ENCODE peak calls at places on chromosomes 16 and 17, in four cellular contexts. M is GM06990, I is esophagus muscularis mucosa, V is dorsolateral prefrontal cortex. F is an unnamed sample.

GRCh38 chr16:30731411-30731810 is 16.8 kb upstream of the PHKG2 start:
- DNase-seq in M (no peak), I (no peak), V (no peak), F (no peak)

GRCh38 chr17:62631086-62631935 is 3.8 kb downstream of the MRC2 start:
- DNase-seq in M (no peak), I (no peak), V (no peak), F (no peak)

GRCh38 chr17:29546085-29546484 is 20.8 kb downstream of the ABHD15 start:
- DNase-seq in M (no peak), I (no peak), V (no peak), F (no peak)

GRCh38 chr16:72091217-72091616 is 2.2 kb downstream of the TXNL4B start:
- DNase-seq in M (no peak), I (no peak), V (no peak), F (no peak)

GRCh38 chr17:56593073-56593740 is at the start of gene NOG:
- DNase-seq in M (no peak), I (no peak), V (peak; percentile 51), F (no peak)

GRCh38 chr16:6496996-6497395 is 835.6 kb upstream of the RBFOX1 start:
- DNase-seq in M (no peak), I (no peak), V (no peak), F (no peak)

GRCh38 chr16:28531777-28532744 is 6.7 kb downstream of the NUPR1 start:
- DNase-seq in M (no peak), I (no peak), V (no peak), F (no peak)

GRCh38 chr16:12613131-12613991 is 190.3 kb downstream of the CPPED1 start:
- DNase-seq in M (no peak), I (peak; percentile 53), V (no peak), F (no peak)

GRCh38 chr17:82875418-82875856 is 35.6 kb upstream of the ZNF750 start:
- DNase-seq in M (no peak), I (no peak), V (no peak), F (peak; percentile 42)

GRCh38 chr16:82169861-82170845 is at the start of gene MPHOSPH6:
- DNase-seq in M (peak; percentile 93), I (peak; percentile 97), V (peak; percentile 91), F (peak; percentile 93)
- TF ChIP-seq CTCF in M (no peak), I (no peak), V (peak; percentile 17), F (no peak)

GRCh38 chr16:89410794-89411309 is 79.5 kb downstream of the ANKRD11 start:
- DNase-seq in M (no peak), I (no peak), V (no peak), F (no peak)
- TF ChIP-seq CTCF in M (no peak), I (no peak), V (no peak), F (no peak)

DNA sequence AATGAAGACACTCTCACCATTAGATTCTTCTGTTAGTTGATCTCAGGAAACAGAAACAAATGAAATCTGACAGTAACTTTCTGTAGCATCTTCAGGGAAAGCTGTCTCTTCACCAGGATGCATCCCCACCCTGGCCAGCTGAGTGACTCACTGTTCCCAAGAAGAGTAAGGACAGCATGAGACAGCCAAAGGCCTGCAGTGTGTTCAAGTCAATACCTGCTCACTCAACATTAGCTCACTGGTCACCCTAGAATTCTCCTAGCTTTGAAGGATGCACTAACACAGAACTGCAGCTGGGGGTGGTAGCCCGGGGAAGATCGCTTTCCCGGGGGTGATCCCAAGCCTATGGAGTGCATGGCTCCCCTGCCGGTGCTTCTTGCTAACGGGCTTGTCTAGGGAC is 28.2 kb upstream of the CLEC18B start:
- DNase-seq in M (no peak), I (no peak), V (no peak), F (no peak)
- TF ChIP-seq CTCF in M (no peak), I (no peak), V (no peak), F (no peak)

DNA sequence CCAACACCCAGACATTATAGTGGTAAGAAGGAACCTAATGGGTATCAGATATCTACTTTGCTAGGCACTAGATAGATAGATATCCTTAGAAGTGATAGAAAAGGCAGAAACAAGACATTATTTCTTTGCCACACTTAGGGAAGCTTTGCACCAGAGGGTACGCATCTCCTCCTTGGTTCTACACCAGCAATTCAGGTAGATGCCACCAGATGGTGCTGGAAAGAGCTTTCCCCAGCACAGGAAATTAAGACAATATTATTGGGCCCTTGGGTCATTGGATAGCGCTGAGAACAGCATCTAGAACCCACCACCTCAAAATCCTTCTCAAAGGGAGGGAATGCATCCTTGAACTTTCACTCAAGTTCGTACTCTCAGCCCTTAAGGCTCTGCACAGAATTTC is 173.8 kb upstream of the CCL2 start:
- DNase-seq in M (no peak), I (peak; percentile 3), V (no peak), F (no peak)
- TF ChIP-seq CTCF in M (peak; percentile 59), I (no peak), V (no peak), F (peak; percentile 26)

GRCh38 chr17:37527249-37527851 is 37.7 kb downstream of the DUSP14 start:
- DNase-seq in M (no peak), I (no peak), V (no peak), F (no peak)
- TF ChIP-seq CTCF in M (peak; percentile 62), I (peak; percentile 27), V (peak; percentile 67), F (peak; percentile 23)

GRCh38 chr16:3953728-3954410 is 73.4 kb upstream of the CREBBP start:
- DNase-seq in M (no peak), I (no peak), V (peak; percentile 11), F (no peak)

GRCh38 chr16:3952342-3953131 is 72.0 kb upstream of the CREBBP start:
- DNase-seq in M (no peak), I (no peak), V (no peak), F (no peak)

GRCh38 chr16:3957344-3957980 is 76.9 kb upstream of the CREBBP start:
- DNase-seq in M (no peak), I (no peak), V (no peak), F (no peak)

GRCh38 chr16:3951861-3952332 is 71.4 kb upstream of the CREBBP start:
- DNase-seq in M (no peak), I (no peak), V (no peak), F (no peak)

GRCh38 chr16:3954411-3954921 is 74.0 kb upstream of the CREBBP start:
- DNase-seq in M (no peak), I (no peak), V (no peak), F (no peak)
- TF ChIP-seq CTCF in M (no peak), I (no peak), V (no peak), F (no peak)

DNA sequence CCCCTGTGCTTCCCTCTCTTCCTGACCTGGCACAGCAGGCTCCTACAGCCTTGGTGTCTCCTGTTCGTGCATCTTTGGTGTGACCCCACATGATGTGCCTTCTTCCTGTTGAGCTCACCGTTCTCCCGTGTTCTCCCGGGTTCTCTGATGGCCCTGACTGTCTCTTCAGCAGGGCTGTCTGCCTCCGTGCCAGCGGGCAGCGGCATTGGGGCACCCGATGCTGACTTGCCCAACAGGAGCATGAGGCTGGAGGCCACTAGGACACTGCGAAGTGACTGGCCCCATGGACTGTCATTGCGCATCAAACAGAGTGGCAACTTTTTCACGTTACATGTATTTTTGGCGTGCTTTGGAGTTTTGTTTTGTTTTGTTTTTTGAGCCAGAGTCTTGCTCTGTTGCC is 22.4 kb downstream of the CRAMP1 start:
- DNase-seq in M (no peak), I (no peak), V (no peak), F (no peak)
- TF ChIP-seq CTCF in M (no peak), I (no peak), V (no peak), F (no peak)

GRCh38 chr16:58127033-58127556 is 2.1 kb downstream of the CFAP20 start:
- DNase-seq in M (no peak), I (no peak), V (no peak), F (no peak)
- TF ChIP-seq CTCF in M (peak; percentile 35), I (peak; percentile 26), V (peak; percentile 45), F (peak; percentile 21)

GRCh38 chr16:84274515-84274914 is 20.2 kb upstream of the WFDC1 start:
- DNase-seq in M (no peak), I (no peak), V (no peak), F (no peak)
- TF ChIP-seq CTCF in M (no peak), I (no peak), V (no peak), F (no peak)

F was measured in CD14-positive monocyte.